ENCODE peak calls at places on chromosomes 7 and 10, in seven cellular contexts. One of them, this sample, is unnamed.

GRCh38 chr7:106270122-106270977 is 14.4 kb downstream of the NAMPT start:
- DNase-seq in CD4-positive, CD25-positive, alpha-beta regulatory T cell: no peak
- DNase-seq in neural crest cell: no peak
- DNase-seq in naive thymus-derived CD4-positive, alpha-beta T cell: no peak
- DNase-seq in GM04504: no peak
- DNase-seq in endodermal cell: no peak
- DNase-seq in mesendoderm: no peak
- DNase-seq in this sample: no peak

GRCh38 chr7:140605337-140605736 is 35.3 kb downstream of the DENND2A start:
- DNase-seq in CD4-positive, CD25-positive, alpha-beta regulatory T cell: no peak
- DNase-seq in neural crest cell: no peak
- DNase-seq in naive thymus-derived CD4-positive, alpha-beta T cell: no peak
- DNase-seq in GM04504: no peak
- DNase-seq in endodermal cell: peak
- DNase-seq in mesendoderm: peak
- DNase-seq in this sample: no peak

GRCh38 chr7:155694846-155695245 is 50.4 kb downstream of the RBM33 start:
- DNase-seq in CD4-positive, CD25-positive, alpha-beta regulatory T cell: no peak
- DNase-seq in neural crest cell: no peak
- DNase-seq in naive thymus-derived CD4-positive, alpha-beta T cell: no peak
- DNase-seq in GM04504: no peak
- DNase-seq in endodermal cell: no peak
- DNase-seq in mesendoderm: no peak
- DNase-seq in this sample: no peak

GRCh38 chr7:24328050-24328449 is 44.1 kb downstream of the NPY start:
- DNase-seq in CD4-positive, CD25-positive, alpha-beta regulatory T cell: no peak
- DNase-seq in neural crest cell: no peak
- DNase-seq in naive thymus-derived CD4-positive, alpha-beta T cell: no peak
- DNase-seq in GM04504: no peak
- DNase-seq in endodermal cell: no peak
- DNase-seq in mesendoderm: no peak
- DNase-seq in this sample: no peak

GRCh38 chr7:149459540-149460433 is 1.1 kb downstream of the ZNF777 start:
- DNase-seq in CD4-positive, CD25-positive, alpha-beta regulatory T cell: peak
- DNase-seq in neural crest cell: peak
- DNase-seq in naive thymus-derived CD4-positive, alpha-beta T cell: peak
- DNase-seq in GM04504: no peak
- DNase-seq in endodermal cell: peak
- DNase-seq in mesendoderm: peak
- DNase-seq in this sample: no peak

GRCh38 chr7:16174253-16174652 is 247.1 kb downstream of the CRPPA start:
- DNase-seq in CD4-positive, CD25-positive, alpha-beta regulatory T cell: no peak
- DNase-seq in neural crest cell: no peak
- DNase-seq in naive thymus-derived CD4-positive, alpha-beta T cell: no peak
- DNase-seq in GM04504: no peak
- DNase-seq in endodermal cell: no peak
- DNase-seq in mesendoderm: no peak
- DNase-seq in this sample: no peak

GRCh38 chr7:47329320-47329926 is 252.5 kb downstream of the TNS3 start:
- DNase-seq in CD4-positive, CD25-positive, alpha-beta regulatory T cell: no peak
- DNase-seq in neural crest cell: no peak
- DNase-seq in naive thymus-derived CD4-positive, alpha-beta T cell: no peak
- DNase-seq in GM04504: no peak
- DNase-seq in endodermal cell: no peak
- DNase-seq in mesendoderm: no peak
- DNase-seq in this sample: peak

GRCh38 chr10:63262674-63263073 is 129.5 kb downstream of the NRBF2 start:
- DNase-seq in CD4-positive, CD25-positive, alpha-beta regulatory T cell: no peak
- DNase-seq in neural crest cell: no peak
- DNase-seq in naive thymus-derived CD4-positive, alpha-beta T cell: no peak
- DNase-seq in GM04504: no peak
- DNase-seq in endodermal cell: no peak
- DNase-seq in mesendoderm: no peak
- DNase-seq in this sample: no peak

GRCh38 chr7:15452670-15453069 is 109.1 kb downstream of the AGMO start:
- DNase-seq in CD4-positive, CD25-positive, alpha-beta regulatory T cell: no peak
- DNase-seq in neural crest cell: no peak
- DNase-seq in naive thymus-derived CD4-positive, alpha-beta T cell: no peak
- DNase-seq in GM04504: no peak
- DNase-seq in endodermal cell: no peak
- DNase-seq in mesendoderm: no peak
- DNase-seq in this sample: no peak

This sample was measured in dorsolateral prefrontal cortex.